ENCODE peak calls at places on chromosomes 16 and 17, in seven cellular contexts. One of them, this sample, is unnamed.

GRCh38 chr16:86680661-86681439 is 102.5 kb downstream of the FOXL1 start:
- DNase-seq in thoracic aorta: no peak
- DNase-seq in heart right ventricle: no peak
- DNase-seq in dorsolateral prefrontal cortex: no peak
- DNase-seq in transverse colon: no peak
- DNase-seq in WERI-Rb-1: no peak
- DNase-seq in right cardiac atrium: no peak
- DNase-seq in this sample: no peak

GRCh38 chr17:1229354-1229890 is 40.8 kb upstream of the BHLHA9 start:
- DNase-seq in thoracic aorta: no peak
- DNase-seq in heart right ventricle: peak; percentile 70
- DNase-seq in dorsolateral prefrontal cortex: peak; percentile 36
- DNase-seq in transverse colon: peak; percentile 89
- DNase-seq in WERI-Rb-1: peak; percentile 29
- DNase-seq in right cardiac atrium: peak; percentile 90
- DNase-seq in this sample: no peak

GRCh38 chr16:4097826-4098240 is 18.4 kb downstream of the ADCY9 start:
- DNase-seq in thoracic aorta: no peak
- DNase-seq in heart right ventricle: no peak
- DNase-seq in dorsolateral prefrontal cortex: no peak
- DNase-seq in transverse colon: no peak
- DNase-seq in WERI-Rb-1: no peak
- DNase-seq in right cardiac atrium: no peak
- DNase-seq in this sample: no peak

GRCh38 chr17:61397086-61397842 is 2.4 kb upstream of the TBX2 start:
- DNase-seq in thoracic aorta: no peak
- DNase-seq in heart right ventricle: no peak
- DNase-seq in dorsolateral prefrontal cortex: no peak
- DNase-seq in transverse colon: no peak
- DNase-seq in WERI-Rb-1: peak; percentile 54
- DNase-seq in right cardiac atrium: peak; percentile 74
- DNase-seq in this sample: no peak

GRCh38 chr17:39674702-39675389 is 6.6 kb downstream of the PNMT start:
- DNase-seq in thoracic aorta: no peak
- DNase-seq in heart right ventricle: no peak
- DNase-seq in dorsolateral prefrontal cortex: no peak
- DNase-seq in transverse colon: peak; percentile 70
- DNase-seq in WERI-Rb-1: peak; percentile 85
- DNase-seq in right cardiac atrium: peak; percentile 89
- DNase-seq in this sample: no peak

GRCh38 chr16:68737046-68737729 is at the start of gene CDH1:
- DNase-seq in thoracic aorta: no peak
- DNase-seq in heart right ventricle: peak; percentile 17
- DNase-seq in dorsolateral prefrontal cortex: no peak
- DNase-seq in transverse colon: peak; percentile 95
- DNase-seq in WERI-Rb-1: no peak
- DNase-seq in right cardiac atrium: peak; percentile 58
- DNase-seq in this sample: no peak

GRCh38 chr16:456891-457483 is 31.5 kb downstream of the RAB11FIP3 start:
- DNase-seq in thoracic aorta: peak; percentile 13
- DNase-seq in heart right ventricle: no peak
- DNase-seq in dorsolateral prefrontal cortex: peak; percentile 43
- DNase-seq in transverse colon: no peak
- DNase-seq in WERI-Rb-1: no peak
- DNase-seq in right cardiac atrium: peak; percentile 63
- DNase-seq in this sample: peak; percentile 23

GRCh38 chr17:144936-145670 is 7.7 kb downstream of the SCGB1C2 start:
- DNase-seq in thoracic aorta: no peak
- DNase-seq in heart right ventricle: no peak
- DNase-seq in dorsolateral prefrontal cortex: no peak
- DNase-seq in transverse colon: no peak
- DNase-seq in WERI-Rb-1: peak; percentile 6
- DNase-seq in right cardiac atrium: no peak
- DNase-seq in this sample: no peak

GRCh38 chr17:83058478-83059167 is 20.8 kb upstream of the METRNL start:
- DNase-seq in thoracic aorta: peak; percentile 0
- DNase-seq in heart right ventricle: no peak
- DNase-seq in dorsolateral prefrontal cortex: peak; percentile 11
- DNase-seq in transverse colon: no peak
- DNase-seq in WERI-Rb-1: peak; percentile 7
- DNase-seq in right cardiac atrium: peak; percentile 42
- DNase-seq in this sample: no peak

GRCh38 chr17:78684026-78684425 is 98.0 kb downstream of the CYTH1 start:
- DNase-seq in thoracic aorta: no peak
- DNase-seq in heart right ventricle: no peak
- DNase-seq in dorsolateral prefrontal cortex: no peak
- DNase-seq in transverse colon: no peak
- DNase-seq in WERI-Rb-1: no peak
- DNase-seq in right cardiac atrium: no peak
- DNase-seq in this sample: no peak

GRCh38 chr16:57865746-57866528 is 63.6 kb upstream of the KIFC3 start:
- DNase-seq in thoracic aorta: no peak
- DNase-seq in heart right ventricle: no peak
- DNase-seq in dorsolateral prefrontal cortex: no peak
- DNase-seq in transverse colon: no peak
- DNase-seq in WERI-Rb-1: no peak
- DNase-seq in right cardiac atrium: no peak
- DNase-seq in this sample: no peak

GRCh38 chr16:3856367-3857141 is 24.0 kb downstream of the CREBBP start:
- DNase-seq in thoracic aorta: no peak
- DNase-seq in heart right ventricle: no peak
- DNase-seq in dorsolateral prefrontal cortex: no peak
- DNase-seq in transverse colon: no peak
- DNase-seq in WERI-Rb-1: no peak
- DNase-seq in right cardiac atrium: no peak
- DNase-seq in this sample: no peak

GRCh38 chr16:27373312-27373711 is 28.7 kb upstream of the IL21R start:
- DNase-seq in thoracic aorta: no peak
- DNase-seq in heart right ventricle: no peak
- DNase-seq in dorsolateral prefrontal cortex: no peak
- DNase-seq in transverse colon: no peak
- DNase-seq in WERI-Rb-1: no peak
- DNase-seq in right cardiac atrium: no peak
- DNase-seq in this sample: no peak

GRCh38 chr17:66450008-66450856 is 147.8 kb downstream of the PRKCA start:
- DNase-seq in thoracic aorta: no peak
- DNase-seq in heart right ventricle: no peak
- DNase-seq in dorsolateral prefrontal cortex: no peak
- DNase-seq in transverse colon: no peak
- DNase-seq in WERI-Rb-1: no peak
- DNase-seq in right cardiac atrium: no peak
- DNase-seq in this sample: no peak

GRCh38 chr17:40316571-40317344 is 7.8 kb downstream of the RARA start:
- DNase-seq in thoracic aorta: no peak
- DNase-seq in heart right ventricle: peak; percentile 77
- DNase-seq in dorsolateral prefrontal cortex: no peak
- DNase-seq in transverse colon: peak; percentile 72
- DNase-seq in WERI-Rb-1: peak; percentile 57
- DNase-seq in right cardiac atrium: peak; percentile 89
- DNase-seq in this sample: peak; percentile 60

GRCh38 chr16:4617880-4618279 is 3.2 kb upstream of the UBALD1 start:
- DNase-seq in thoracic aorta: no peak
- DNase-seq in heart right ventricle: no peak
- DNase-seq in dorsolateral prefrontal cortex: no peak
- DNase-seq in transverse colon: no peak
- DNase-seq in WERI-Rb-1: no peak
- DNase-seq in right cardiac atrium: no peak
- DNase-seq in this sample: no peak

GRCh38 chr16:3767333-3767977 is 50.1 kb upstream of the TRAP1 start:
- DNase-seq in thoracic aorta: no peak
- DNase-seq in heart right ventricle: no peak
- DNase-seq in dorsolateral prefrontal cortex: no peak
- DNase-seq in transverse colon: no peak
- DNase-seq in WERI-Rb-1: no peak
- DNase-seq in right cardiac atrium: no peak
- DNase-seq in this sample: no peak

GRCh38 chr17:39763046-39763800 is 25.5 kb downstream of the GRB7 start:
- DNase-seq in thoracic aorta: no peak
- DNase-seq in heart right ventricle: no peak
- DNase-seq in dorsolateral prefrontal cortex: no peak
- DNase-seq in transverse colon: no peak
- DNase-seq in WERI-Rb-1: no peak
- DNase-seq in right cardiac atrium: no peak
- DNase-seq in this sample: no peak

GRCh38 chr17:78359216-78359935 is 501 bp downstream of the SOCS3 start:
- DNase-seq in thoracic aorta: no peak
- DNase-seq in heart right ventricle: peak; percentile 43
- DNase-seq in dorsolateral prefrontal cortex: no peak
- DNase-seq in transverse colon: no peak
- DNase-seq in WERI-Rb-1: peak; percentile 45
- DNase-seq in right cardiac atrium: no peak
- DNase-seq in this sample: no peak

GRCh38 chr17:27603870-27604794 is 26.9 kb upstream of the LGALS9 start:
- DNase-seq in thoracic aorta: no peak
- DNase-seq in heart right ventricle: no peak
- DNase-seq in dorsolateral prefrontal cortex: no peak
- DNase-seq in transverse colon: peak; percentile 49
- DNase-seq in WERI-Rb-1: no peak
- DNase-seq in right cardiac atrium: peak; percentile 39
- DNase-seq in this sample: no peak

GRCh38 chr16:22360963-22361659 is 13.3 kb downstream of the CDR2 start:
- DNase-seq in thoracic aorta: no peak
- DNase-seq in heart right ventricle: no peak
- DNase-seq in dorsolateral prefrontal cortex: no peak
- DNase-seq in transverse colon: no peak
- DNase-seq in WERI-Rb-1: no peak
- DNase-seq in right cardiac atrium: no peak
- DNase-seq in this sample: no peak

GRCh38 chr16:88737298-88738166 is 31.2 kb downstream of the CTU2 start:
- DNase-seq in thoracic aorta: no peak
- DNase-seq in heart right ventricle: peak; percentile 76
- DNase-seq in dorsolateral prefrontal cortex: peak; percentile 85
- DNase-seq in transverse colon: peak; percentile 78
- DNase-seq in WERI-Rb-1: peak; percentile 44
- DNase-seq in right cardiac atrium: peak; percentile 89
- DNase-seq in this sample: peak; percentile 45

GRCh38 chr16:8963010-8963824 is 489 bp downstream of the USP7 start:
- DNase-seq in thoracic aorta: no peak
- DNase-seq in heart right ventricle: peak; percentile 28
- DNase-seq in dorsolateral prefrontal cortex: no peak
- DNase-seq in transverse colon: no peak
- DNase-seq in WERI-Rb-1: no peak
- DNase-seq in right cardiac atrium: peak; percentile 61
- DNase-seq in this sample: no peak

GRCh38 chr16:65120811-65121721 is 797 bp downstream of the CDH11 start:
- DNase-seq in thoracic aorta: no peak
- DNase-seq in heart right ventricle: peak; percentile 21
- DNase-seq in dorsolateral prefrontal cortex: peak; percentile 31
- DNase-seq in transverse colon: no peak
- DNase-seq in WERI-Rb-1: peak; percentile 26
- DNase-seq in right cardiac atrium: peak; percentile 73
- DNase-seq in this sample: no peak
- H3K4me3 ChIP-seq in thoracic aorta: peak overlapping the region; percentile 92
- H3K4me3 ChIP-seq in heart right ventricle: peak overlapping the region; percentile 53
- H3K4me3 ChIP-seq in dorsolateral prefrontal cortex: peak overlapping the region; percentile 80
- H3K4me3 ChIP-seq in transverse colon: peak overlapping the region; percentile 37
- H3K4me3 ChIP-seq in WERI-Rb-1: peak overlapping the region; percentile 50
- H3K4me3 ChIP-seq in right cardiac atrium: peak overlapping the region; percentile 63
- H3K4me3 ChIP-seq in this sample: peak overlapping the region; percentile 94

GRCh38 chr17:38673714-38674012 is 1.1 kb downstream of the EPOP start:
- DNase-seq in thoracic aorta: no peak
- DNase-seq in heart right ventricle: no peak
- DNase-seq in dorsolateral prefrontal cortex: no peak
- DNase-seq in transverse colon: no peak
- DNase-seq in WERI-Rb-1: no peak
- DNase-seq in right cardiac atrium: peak; percentile 69
- DNase-seq in this sample: no peak
- H3K4me3 ChIP-seq in thoracic aorta: peak overlapping the region; percentile 82
- H3K4me3 ChIP-seq in heart right ventricle: peak overlapping the region; percentile 12
- H3K4me3 ChIP-seq in dorsolateral prefrontal cortex: peak overlapping the region; percentile 64
- H3K4me3 ChIP-seq in transverse colon: peak overlapping the region; percentile 42
- H3K4me3 ChIP-seq in WERI-Rb-1: peak overlapping the region; percentile 62
- H3K4me3 ChIP-seq in right cardiac atrium: peak overlapping the region; percentile 82
- H3K4me3 ChIP-seq in this sample: peak overlapping the region; percentile 60

DNA sequence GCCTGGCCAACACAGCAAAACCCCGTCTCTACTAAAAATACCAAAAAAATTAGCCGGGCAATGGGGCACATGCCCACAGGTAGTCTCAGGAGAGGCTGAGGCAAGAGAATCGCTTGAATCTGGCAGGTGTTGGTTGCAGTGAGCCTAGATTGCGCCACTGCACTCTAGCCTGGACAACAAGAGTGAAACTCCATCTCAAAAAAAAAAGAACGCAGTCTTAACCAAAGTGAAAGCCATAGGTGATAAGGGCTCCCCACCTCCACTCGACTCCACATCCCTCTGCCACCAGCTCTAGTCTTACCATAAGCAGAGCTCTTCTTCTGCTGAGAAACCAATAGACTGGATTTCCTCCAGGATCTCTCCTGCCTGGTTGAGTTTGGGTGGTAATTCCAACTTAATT is 266.0 kb downstream of the PHKB start:
- DNase-seq in thoracic aorta: no peak
- DNase-seq in heart right ventricle: no peak
- DNase-seq in dorsolateral prefrontal cortex: no peak
- DNase-seq in transverse colon: no peak
- DNase-seq in WERI-Rb-1: no peak
- DNase-seq in right cardiac atrium: no peak
- DNase-seq in this sample: no peak
- H3K4me3 ChIP-seq in thoracic aorta: no peak overlapping the region
- H3K4me3 ChIP-seq in heart right ventricle: no peak overlapping the region
- H3K4me3 ChIP-seq in dorsolateral prefrontal cortex: no peak overlapping the region
- H3K4me3 ChIP-seq in transverse colon: no peak overlapping the region
- H3K4me3 ChIP-seq in WERI-Rb-1: no peak overlapping the region
- H3K4me3 ChIP-seq in right cardiac atrium: no peak overlapping the region
- H3K4me3 ChIP-seq in this sample: no peak overlapping the region

GRCh38 chr17:77107506-77108433 is 33.0 kb upstream of the SEC14L1 start:
- DNase-seq in thoracic aorta: no peak
- DNase-seq in heart right ventricle: no peak
- DNase-seq in dorsolateral prefrontal cortex: no peak
- DNase-seq in transverse colon: peak; percentile 59
- DNase-seq in WERI-Rb-1: no peak
- DNase-seq in right cardiac atrium: no peak
- DNase-seq in this sample: no peak

GRCh38 chr17:77106874-77107358 is 33.9 kb upstream of the SEC14L1 start:
- DNase-seq in thoracic aorta: no peak
- DNase-seq in heart right ventricle: no peak
- DNase-seq in dorsolateral prefrontal cortex: no peak
- DNase-seq in transverse colon: no peak
- DNase-seq in WERI-Rb-1: no peak
- DNase-seq in right cardiac atrium: no peak
- DNase-seq in this sample: no peak

GRCh38 chr17:77109159-77110005 is 31.4 kb upstream of the SEC14L1 start:
- DNase-seq in thoracic aorta: no peak
- DNase-seq in heart right ventricle: no peak
- DNase-seq in dorsolateral prefrontal cortex: no peak
- DNase-seq in transverse colon: no peak
- DNase-seq in WERI-Rb-1: no peak
- DNase-seq in right cardiac atrium: no peak
- DNase-seq in this sample: no peak

GRCh38 chr17:77111916-77112315 is 28.9 kb upstream of the SEC14L1 start:
- DNase-seq in thoracic aorta: no peak
- DNase-seq in heart right ventricle: no peak
- DNase-seq in dorsolateral prefrontal cortex: no peak
- DNase-seq in transverse colon: no peak
- DNase-seq in WERI-Rb-1: no peak
- DNase-seq in right cardiac atrium: no peak
- DNase-seq in this sample: no peak

DNA sequence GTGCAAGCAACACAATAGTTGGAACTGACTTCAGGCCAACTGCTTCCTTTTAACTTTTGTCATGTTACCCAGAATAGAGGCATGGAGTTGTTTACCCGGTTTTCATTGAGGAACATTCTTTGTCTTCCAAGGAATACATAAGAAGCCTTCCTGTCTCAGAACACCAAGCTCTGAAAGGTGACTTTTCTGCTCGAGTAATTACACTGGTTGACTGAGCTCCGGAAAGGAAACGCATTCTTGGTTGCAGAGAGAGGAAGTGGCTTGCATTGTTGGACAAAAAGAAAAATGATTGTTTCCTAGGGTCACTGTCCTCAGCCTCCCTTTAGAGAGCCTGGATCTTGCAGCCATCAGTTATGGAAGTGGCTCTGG is 30.8 kb upstream of the SEC14L1 start:
- DNase-seq in thoracic aorta: no peak
- DNase-seq in heart right ventricle: no peak
- DNase-seq in dorsolateral prefrontal cortex: no peak
- DNase-seq in transverse colon: no peak
- DNase-seq in WERI-Rb-1: no peak
- DNase-seq in right cardiac atrium: no peak
- DNase-seq in this sample: no peak
- H3K4me3 ChIP-seq in thoracic aorta: peak overlapping the region; percentile 18
- H3K4me3 ChIP-seq in heart right ventricle: no peak overlapping the region
- H3K4me3 ChIP-seq in dorsolateral prefrontal cortex: no peak overlapping the region
- H3K4me3 ChIP-seq in transverse colon: no peak overlapping the region
- H3K4me3 ChIP-seq in WERI-Rb-1: no peak overlapping the region
- H3K4me3 ChIP-seq in right cardiac atrium: no peak overlapping the region
- H3K4me3 ChIP-seq in this sample: no peak overlapping the region

This sample was measured in skeletal muscle cell.